ENCODE peak calls at places on chromosomes 5 and 9, in seven cellular contexts. S, E, H, W, B, G and N are unnamed samples.

GRCh38 chr9:78573669-78574068 is 276.7 kb downstream of the PSAT1 start:
- DNase-seq in E (no peak), S (no peak), W (no peak), B (no peak), H (no peak), G (no peak), N (no peak)

GRCh38 chr5:179382486-179382885 is 37.2 kb upstream of the ADAMTS2 start:
- DNase-seq in W (no peak), S (no peak), G (no peak), H (no peak), B (no peak), E (no peak), N (no peak)

GRCh38 chr5:142391031-142391872 is 66.4 kb upstream of the SPRY4 start:
- DNase-seq in S (no peak), W (no peak), E (no peak), G (no peak), H (no peak), B (no peak), N (no peak)

GRCh38 chr5:67221487-67222242 is 25.1 kb upstream of the CD180 start:
- DNase-seq in S (no peak), E (no peak), W (no peak), B (no peak), H (no peak), G (no peak), N (no peak)

GRCh38 chr5:97065475-97065874 is 76.9 kb downstream of the LIX1 start:
- DNase-seq in E (no peak), W (no peak), S (no peak), G (no peak), B (no peak), H (peak), N (peak)

GRCh38 chr9:35611230-35611797 is 6.3 kb downstream of the TESK1 start:
- DNase-seq in H (peak), S (peak), E (peak), W (no peak), B (peak), G (no peak), N (peak)

GRCh38 chr5:33312631-33313030 is 128.1 kb upstream of the TARS1 start:
- DNase-seq in S (no peak), W (no peak), B (no peak), E (no peak), H (no peak), G (no peak), N (no peak)

GRCh38 chr5:54753034-54753433 is 232.4 kb downstream of the ESM1 start:
- DNase-seq in W (no peak), G (no peak), B (no peak), H (no peak), E (peak), S (no peak), N (no peak)

GRCh38 chr9:130140701-130141100 is 31.5 kb upstream of the NCS1 start:
- DNase-seq in G (no peak), E (no peak), H (no peak), S (no peak), B (no peak), W (no peak), N (no peak)

GRCh38 chr9:83119873-83120272 is 56.9 kb upstream of the RASEF start:
- DNase-seq in B (no peak), S (no peak), W (no peak), E (no peak), G (no peak), H (no peak), N (peak)

GRCh38 chr5:98911221-98912040 is 17.4 kb downstream of the CHD1 start:
- DNase-seq in S (no peak), E (no peak), H (no peak), W (no peak), G (no peak), B (no peak), N (no peak)

GRCh38 chr5:93184041-93184440 is 397.0 kb downstream of the NR2F1-AS1 start:
- DNase-seq in G (no peak), H (no peak), S (no peak), W (no peak), E (no peak), B (no peak), N (no peak)

GRCh38 chr5:95975703-95976102 is 14.1 kb upstream of the ELL2 start:
- DNase-seq in H (no peak), B (no peak), E (no peak), W (no peak), G (no peak), S (no peak), N (no peak)

GRCh38 chr5:176410486-176411180 is 5.7 kb downstream of the CLTB start:
- DNase-seq in E (no peak), S (no peak), H (peak), W (no peak), G (no peak), B (no peak), N (peak)

GRCh38 chr5:34497031-34497808 is 158.9 kb upstream of the RAI14 start:
- DNase-seq in S (no peak), B (peak), H (no peak), E (peak), G (peak), W (no peak), N (no peak)

GRCh38 chr5:148482196-148482595 is 98.4 kb downstream of the FBXO38 start:
- DNase-seq in E (no peak), B (no peak), H (no peak), S (no peak), W (no peak), G (no peak), N (no peak)

GRCh38 chr5:178466342-178466741 is 123.9 kb downstream of the COL23A1 start:
- DNase-seq in B (no peak), G (no peak), S (no peak), H (no peak), E (no peak), W (no peak), N (no peak)

GRCh38 chr5:93186031-93186682 is 394.9 kb downstream of the NR2F1-AS1 start:
- DNase-seq in G (no peak), W (peak), E (no peak), S (no peak), H (peak), B (no peak), N (no peak)

GRCh38 chr5:136194611-136195010 is 1.6 kb upstream of the SMIM32 start:
- DNase-seq in B (no peak), S (no peak), G (peak), E (no peak), W (no peak), H (no peak), N (no peak)

GRCh38 chr9:14428781-14429230 is 114.9 kb upstream of the NFIB start:
- DNase-seq in B (peak), W (no peak), S (peak), E (peak), H (peak), G (peak), N (peak)

GRCh38 chr5:37086466-37087178 is 162.6 kb downstream of the CPLANE1 start:
- DNase-seq in S (no peak), W (peak), E (peak), G (no peak), B (no peak), H (no peak), N (no peak)

GRCh38 chr5:146867996-146868708 is 10.4 kb downstream of the PPP2R2B start:
- DNase-seq in W (no peak), E (no peak), G (no peak), B (no peak), S (no peak), H (no peak), N (no peak)

GRCh38 chr9:93248373-93248772 is 64.4 kb downstream of the WNK2 start:
- DNase-seq in H (no peak), W (no peak), S (no peak), G (no peak), E (no peak), B (no peak), N (no peak)

GRCh38 chr9:69130456-69131441 is 43.3 kb upstream of the TJP2 start:
- DNase-seq in H (peak), G (no peak), W (peak), S (no peak), B (no peak), E (peak), N (peak)

GRCh38 chr5:155729684-155730059 is 597.3 kb upstream of the SGCD start:
- DNase-seq in H (no peak), B (peak), W (no peak), G (no peak), E (no peak), S (no peak), N (no peak)

GRCh38 chr5:91357806-91358205 is 25.3 kb downstream of the ARRDC3 start:
- DNase-seq in S (no peak), W (no peak), B (no peak), E (peak), G (no peak), H (no peak), N (no peak)

GRCh38 chr9:128819716-128820664 is 1.7 kb downstream of the ENDOG start:
- DNase-seq in H (no peak), S (no peak), E (peak), W (no peak), B (peak), G (no peak), N (no peak)

GRCh38 chr5:33854733-33855151 is 37.0 kb downstream of the ADAMTS12 start:
- DNase-seq in S (no peak), G (no peak), W (no peak), B (no peak), E (peak), H (no peak), N (no peak)

GRCh38 chr9:99026271-99026955 is 78.5 kb upstream of the TGFBR1 start:
- DNase-seq in B (no peak), W (no peak), E (no peak), H (no peak), S (no peak), G (no peak), N (no peak)

GRCh38 chr9:99027414-99027813 is 77.5 kb upstream of the TGFBR1 start:
- DNase-seq in E (no peak), S (no peak), G (no peak), B (no peak), W (no peak), H (no peak), N (no peak)

GRCh38 chr9:99024959-99025358 is 80.0 kb upstream of the TGFBR1 start:
- DNase-seq in G (no peak), E (peak), B (no peak), S (no peak), H (no peak), W (no peak), N (no peak)

GRCh38 chr9:99026956-99027298 is 78.0 kb upstream of the TGFBR1 start:
- DNase-seq in E (no peak), G (no peak), H (no peak), B (no peak), S (no peak), W (no peak), N (no peak)

DNA sequence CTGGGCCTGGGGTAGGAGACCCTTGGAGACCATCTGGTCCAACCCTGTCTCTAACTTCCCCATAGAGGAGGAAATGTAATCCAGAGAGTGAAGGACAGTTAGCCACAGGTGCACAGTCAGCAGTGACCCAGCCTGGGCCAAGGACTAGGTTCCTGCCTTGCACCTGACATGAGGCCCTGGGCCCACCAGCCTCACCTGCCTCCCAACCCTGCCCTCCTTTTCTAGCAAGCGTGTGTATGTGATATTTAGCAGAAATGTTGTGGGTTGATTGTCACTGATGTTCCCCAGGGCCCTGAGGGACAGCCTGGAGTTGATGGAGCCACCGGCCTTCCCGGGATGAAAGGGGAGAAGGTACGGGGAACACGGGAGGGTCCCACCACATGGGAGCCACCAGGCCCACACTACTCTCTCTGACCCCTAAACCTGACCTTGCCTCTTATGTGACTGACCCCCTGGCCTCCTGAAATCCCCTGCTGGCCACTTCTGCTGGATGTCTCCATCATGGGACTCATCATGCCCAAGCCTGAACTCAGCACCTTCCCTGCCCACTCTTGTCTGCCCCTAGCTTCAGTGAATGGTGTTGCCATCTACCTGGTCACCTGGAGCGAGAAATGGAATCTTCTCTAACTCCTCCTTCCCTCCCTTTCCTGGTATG is 79.2 kb upstream of the TGFBR1 start:
- DNase-seq in W (no peak), G (no peak), S (no peak), E (no peak), H (no peak), B (no peak), N (no peak)
- TF ChIP-seq CTCF in W (no peak), G (no peak), S (no peak), E (no peak), H (no peak), B (no peak), N (no peak)

GRCh38 chr5:7445066-7445465 is 49.1 kb downstream of the ADCY2 start:
- DNase-seq in B (no peak), S (no peak), E (no peak), G (no peak), H (no peak), W (no peak), N (no peak)
- TF ChIP-seq CTCF in B (no peak), S (no peak), E (no peak), G (no peak), H (no peak), W (no peak), N (no peak)

DNA sequence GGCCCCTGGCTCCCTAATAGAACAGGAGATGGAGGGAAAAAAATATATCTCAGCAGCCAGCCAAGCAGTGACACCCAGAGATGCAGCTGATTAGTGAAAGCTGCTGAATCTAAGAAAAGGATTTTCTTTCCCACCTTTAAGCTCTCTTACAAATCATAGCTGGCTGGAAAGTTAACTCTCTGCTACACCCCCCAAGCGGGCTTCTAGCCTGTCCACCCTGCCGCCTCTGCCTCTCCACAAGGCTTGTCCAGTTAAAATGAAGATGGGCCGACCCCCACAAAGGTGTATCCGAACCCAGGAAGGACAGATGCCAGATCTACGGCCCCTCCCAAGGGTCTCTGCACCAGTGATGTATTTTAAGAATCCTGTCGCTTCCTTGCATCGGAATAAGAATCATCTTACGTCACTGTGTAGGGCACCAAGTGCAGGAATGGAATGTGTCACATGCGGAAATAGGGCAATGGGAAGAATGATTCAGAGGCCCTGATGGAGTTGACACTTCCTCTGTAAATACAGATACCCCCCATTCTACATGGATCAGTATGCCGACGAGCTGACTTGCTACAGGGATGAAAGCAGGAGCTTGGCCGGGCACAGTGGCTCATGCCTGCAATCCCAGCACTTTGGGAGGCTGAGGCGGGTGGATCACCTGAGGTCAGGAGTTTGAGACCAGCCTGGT is 33.3 kb upstream of the BARHL1 start:
- DNase-seq in H (no peak), B (no peak), S (no peak), G (no peak), W (no peak), E (no peak), N (peak)
- TF ChIP-seq CTCF in H (no peak), B (no peak), S (no peak), G (no peak), W (no peak), E (no peak), N (no peak)

GRCh38 chr5:163478982-163479271 is 18.5 kb downstream of the HMMR start:
- DNase-seq in W (no peak), S (no peak), B (no peak), G (no peak), H (no peak), E (no peak), N (no peak)

GRCh38 chr5:163478126-163478981 is 17.9 kb downstream of the HMMR start:
- DNase-seq in B (no peak), W (no peak), H (peak), G (no peak), E (peak), S (no peak), N (no peak)

GRCh38 chr5:163475416-163475815 is 15.0 kb downstream of the HMMR start:
- DNase-seq in E (no peak), W (no peak), H (no peak), B (no peak), G (no peak), S (no peak), N (no peak)

DNA sequence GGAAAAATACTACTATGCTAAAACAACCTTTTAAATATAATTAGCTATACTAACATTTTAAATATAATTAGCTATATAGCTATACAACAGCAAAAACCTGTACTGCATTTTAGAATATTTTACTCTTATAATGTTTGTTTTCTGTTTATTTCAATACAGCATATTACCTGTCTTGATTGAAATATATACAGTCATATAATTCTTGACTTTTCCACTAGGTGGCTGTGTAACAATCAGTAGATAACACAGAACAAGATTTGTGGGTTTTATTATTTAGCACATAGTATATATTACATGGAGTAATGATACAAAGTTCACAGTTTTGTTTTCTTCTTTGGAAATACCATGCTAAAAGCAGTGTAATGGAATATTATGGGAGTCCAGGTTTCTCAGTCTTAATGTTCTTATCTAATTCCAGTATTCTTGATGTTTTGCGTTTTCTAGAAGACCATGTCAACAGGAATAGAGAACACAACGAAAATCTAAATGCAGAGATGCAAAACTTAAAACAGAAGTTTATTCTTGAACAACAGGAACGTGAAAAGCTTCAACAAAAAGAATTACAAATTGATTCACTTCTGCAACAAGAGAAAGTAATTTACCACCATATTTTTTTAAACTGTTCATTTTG is 13.3 kb downstream of the HMMR start:
- DNase-seq in H (peak), W (no peak), S (no peak), E (peak), B (no peak), G (no peak), N (no peak)
- TF ChIP-seq CTCF in H (peak), W (peak), S (peak), E (peak), B (peak), G (peak), N (no peak)

GRCh38 chr5:169119287-169120048 is 181.5 kb downstream of the SLIT3 start:
- DNase-seq in E (no peak), S (no peak), B (no peak), W (no peak), G (no peak), H (no peak), N (no peak)

GRCh38 chr5:169115725-169116124 is 185.2 kb downstream of the SLIT3 start:
- DNase-seq in G (no peak), W (no peak), H (no peak), E (no peak), B (no peak), S (no peak), N (no peak)

GRCh38 chr5:169121631-169122420 is 179.1 kb downstream of the SLIT3 start:
- DNase-seq in G (no peak), W (peak), H (no peak), S (no peak), B (no peak), E (peak), N (no peak)

GRCh38 chr5:169114466-169114865 is 186.5 kb downstream of the SLIT3 start:
- DNase-seq in H (no peak), S (no peak), G (no peak), B (no peak), E (no peak), W (no peak), N (no peak)

DNA sequence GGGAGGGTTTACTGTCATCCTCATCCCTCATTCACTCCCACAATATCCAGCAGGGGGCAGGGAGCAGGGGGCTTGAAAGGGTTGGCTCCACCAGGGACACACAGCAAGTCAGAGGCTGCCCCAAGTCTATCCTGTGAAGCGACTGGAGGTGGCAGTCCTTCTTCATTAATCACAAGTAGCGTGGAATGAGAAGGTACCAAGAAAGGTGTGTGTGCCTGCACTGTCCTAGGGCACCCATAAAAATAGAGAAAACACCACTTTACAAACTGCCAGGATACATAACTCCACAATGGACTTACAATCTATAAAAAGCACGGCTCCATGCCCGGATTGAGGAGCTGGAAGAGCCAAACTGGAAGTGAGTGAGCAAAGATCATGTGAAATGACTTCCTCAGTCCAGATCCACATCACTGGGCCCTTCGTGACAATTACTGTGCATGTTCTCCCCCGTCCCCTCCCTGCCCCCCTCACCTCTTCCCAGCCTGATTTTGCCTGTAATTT is 183.9 kb downstream of the SLIT3 start:
- DNase-seq in E (no peak), W (no peak), H (no peak), B (no peak), S (no peak), G (peak), N (peak)
- TF ChIP-seq CTCF in E (no peak), W (no peak), H (no peak), B (peak), S (peak), G (peak), N (no peak)